ENCODE peak calls at places on chromosomes 13 and 19, in eight cellular contexts. One of them, this sample, is unnamed.

GRCh38 chr13:37869756-37870488 is at the start of gene TRPC4:
- DNase-seq in Panc1: no peak
- DNase-seq in osteoblast: peak; percentile 85
- DNase-seq in left lung: peak; percentile 60
- DNase-seq in body of pancreas: peak; percentile 53
- DNase-seq in ovary: peak; percentile 66
- DNase-seq in BE2C: peak; percentile 30
- DNase-seq in astrocyte of the spinal cord: peak; percentile 74
- DNase-seq in this sample: peak; percentile 46

GRCh38 chr13:97719759-97720158 is 233.7 kb upstream of the IPO5 start:
- DNase-seq in Panc1: no peak
- DNase-seq in osteoblast: no peak
- DNase-seq in left lung: no peak
- DNase-seq in body of pancreas: no peak
- DNase-seq in ovary: no peak
- DNase-seq in BE2C: no peak
- DNase-seq in astrocyte of the spinal cord: no peak
- DNase-seq in this sample: no peak

GRCh38 chr19:14091885-14092462 is 1.4 kb upstream of the SAMD1 start:
- DNase-seq in Panc1: no peak
- DNase-seq in osteoblast: peak; percentile 94
- DNase-seq in left lung: no peak
- DNase-seq in body of pancreas: no peak
- DNase-seq in ovary: no peak
- DNase-seq in BE2C: no peak
- DNase-seq in astrocyte of the spinal cord: no peak
- DNase-seq in this sample: no peak

GRCh38 chr19:30651066-30651465 is 278.9 kb downstream of the ZNF536 start:
- DNase-seq in Panc1: no peak
- DNase-seq in osteoblast: no peak
- DNase-seq in left lung: no peak
- DNase-seq in body of pancreas: peak; percentile 90
- DNase-seq in ovary: no peak
- DNase-seq in BE2C: no peak
- DNase-seq in astrocyte of the spinal cord: no peak
- DNase-seq in this sample: no peak

GRCh38 chr19:41939861-41940442 is 11.7 kb upstream of the ERFL start:
- DNase-seq in Panc1: no peak
- DNase-seq in osteoblast: peak; percentile 93
- DNase-seq in left lung: peak; percentile 84
- DNase-seq in body of pancreas: no peak
- DNase-seq in ovary: no peak
- DNase-seq in BE2C: no peak
- DNase-seq in astrocyte of the spinal cord: no peak
- DNase-seq in this sample: no peak

GRCh38 chr13:100837611-100838010 is 163.0 kb upstream of the TMTC4 start:
- DNase-seq in Panc1: no peak
- DNase-seq in osteoblast: no peak
- DNase-seq in left lung: no peak
- DNase-seq in body of pancreas: no peak
- DNase-seq in ovary: no peak
- DNase-seq in BE2C: no peak
- DNase-seq in astrocyte of the spinal cord: no peak
- DNase-seq in this sample: no peak

GRCh38 chr13:94173312-94173854 is 306.1 kb downstream of the DCT start:
- DNase-seq in Panc1: no peak
- DNase-seq in osteoblast: peak; percentile 41
- DNase-seq in left lung: no peak
- DNase-seq in body of pancreas: no peak
- DNase-seq in ovary: no peak
- DNase-seq in BE2C: no peak
- DNase-seq in astrocyte of the spinal cord: peak; percentile 77
- DNase-seq in this sample: no peak

GRCh38 chr19:3238066-3238561 is 13.7 kb downstream of the CELF5 start:
- DNase-seq in Panc1: no peak
- DNase-seq in osteoblast: peak; percentile 39
- DNase-seq in left lung: no peak
- DNase-seq in body of pancreas: no peak
- DNase-seq in ovary: no peak
- DNase-seq in BE2C: no peak
- DNase-seq in astrocyte of the spinal cord: no peak
- DNase-seq in this sample: no peak

GRCh38 chr19:35741216-35741541 is 1.1 kb downstream of the IGFLR1 start:
- DNase-seq in Panc1: no peak
- DNase-seq in osteoblast: peak; percentile 80
- DNase-seq in left lung: no peak
- DNase-seq in body of pancreas: no peak
- DNase-seq in ovary: no peak
- DNase-seq in BE2C: no peak
- DNase-seq in astrocyte of the spinal cord: no peak
- DNase-seq in this sample: no peak

GRCh38 chr19:35744335-35744687 is 907 bp downstream of the U2AF1L4 start:
- DNase-seq in Panc1: no peak
- DNase-seq in osteoblast: no peak
- DNase-seq in left lung: no peak
- DNase-seq in body of pancreas: no peak
- DNase-seq in ovary: no peak
- DNase-seq in BE2C: no peak
- DNase-seq in astrocyte of the spinal cord: no peak
- DNase-seq in this sample: no peak

GRCh38 chr19:35743640-35744306 is 1.4 kb downstream of the U2AF1L4 start:
- DNase-seq in Panc1: no peak
- DNase-seq in osteoblast: no peak
- DNase-seq in left lung: no peak
- DNase-seq in body of pancreas: no peak
- DNase-seq in ovary: no peak
- DNase-seq in BE2C: no peak
- DNase-seq in astrocyte of the spinal cord: no peak
- DNase-seq in this sample: no peak

GRCh38 chr19:35740423-35741215 is 1.6 kb downstream of the IGFLR1 start:
- DNase-seq in Panc1: peak; percentile 73
- DNase-seq in osteoblast: peak; percentile 100
- DNase-seq in left lung: peak; percentile 99
- DNase-seq in body of pancreas: peak; percentile 99
- DNase-seq in ovary: peak; percentile 98
- DNase-seq in BE2C: peak; percentile 99
- DNase-seq in astrocyte of the spinal cord: peak; percentile 97
- DNase-seq in this sample: peak; percentile 91

DNA sequence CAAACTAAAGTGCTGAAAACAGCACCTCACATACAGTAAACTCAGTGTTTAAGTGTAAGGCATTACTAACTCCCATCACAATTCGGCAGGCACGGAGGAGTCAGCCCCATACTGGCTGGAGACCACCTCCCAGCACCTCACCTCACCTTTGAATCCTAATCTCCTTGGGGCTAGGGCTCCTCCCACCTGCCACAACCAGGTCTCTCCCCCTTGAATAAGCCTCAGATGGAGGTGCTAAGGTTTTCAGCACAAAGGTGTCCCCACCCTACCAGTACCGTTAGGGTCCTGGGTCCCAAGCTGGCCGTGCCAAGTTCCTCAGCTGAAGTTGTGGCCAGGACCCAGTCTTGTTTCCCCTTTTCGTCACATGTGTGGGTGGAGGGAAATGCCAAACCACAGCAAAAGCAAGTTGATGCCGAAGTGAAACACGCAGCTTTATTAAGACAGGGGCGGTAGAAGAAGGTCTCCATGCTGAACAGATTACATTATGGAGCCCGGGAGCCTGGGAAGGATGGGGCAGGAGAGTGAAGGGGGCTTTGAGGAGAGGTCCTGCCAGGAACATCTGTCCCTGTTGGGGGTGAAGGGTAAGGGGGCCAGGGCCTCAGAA is at the start of gene IGFLR1:
- DNase-seq in Panc1: no peak
- DNase-seq in osteoblast: peak; percentile 15
- DNase-seq in left lung: peak; percentile 82
- DNase-seq in body of pancreas: no peak
- DNase-seq in ovary: no peak
- DNase-seq in BE2C: no peak
- DNase-seq in astrocyte of the spinal cord: no peak
- DNase-seq in this sample: no peak
- H3K4me3 ChIP-seq in Panc1: no peak within 1 kb of the TSS
- H3K4me3 ChIP-seq in osteoblast: no peak within 1 kb of the TSS
- H3K4me3 ChIP-seq in left lung: peak within 1 kb of the TSS; percentile 63
- H3K4me3 ChIP-seq in body of pancreas: no peak within 1 kb of the TSS
- H3K4me3 ChIP-seq in ovary: no peak within 1 kb of the TSS
- H3K4me3 ChIP-seq in BE2C: peak within 1 kb of the TSS; percentile 80
- H3K4me3 ChIP-seq in astrocyte of the spinal cord: no peak within 1 kb of the TSS
- H3K4me3 ChIP-seq in this sample: no peak within 1 kb of the TSS

GRCh38 chr19:4653793-4654436 is 14.6 kb downstream of the TNFAIP8L1 start:
- DNase-seq in Panc1: no peak
- DNase-seq in osteoblast: peak; percentile 68
- DNase-seq in left lung: no peak
- DNase-seq in body of pancreas: no peak
- DNase-seq in ovary: no peak
- DNase-seq in BE2C: no peak
- DNase-seq in astrocyte of the spinal cord: no peak
- DNase-seq in this sample: no peak

GRCh38 chr19:4656102-4656501 is 14.0 kb downstream of the MYDGF start:
- DNase-seq in Panc1: no peak
- DNase-seq in osteoblast: peak; percentile 38
- DNase-seq in left lung: no peak
- DNase-seq in body of pancreas: no peak
- DNase-seq in ovary: no peak
- DNase-seq in BE2C: no peak
- DNase-seq in astrocyte of the spinal cord: no peak
- DNase-seq in this sample: no peak

GRCh38 chr19:4657262-4657661 is 12.9 kb downstream of the MYDGF start:
- DNase-seq in Panc1: no peak
- DNase-seq in osteoblast: peak; percentile 45
- DNase-seq in left lung: no peak
- DNase-seq in body of pancreas: no peak
- DNase-seq in ovary: no peak
- DNase-seq in BE2C: no peak
- DNase-seq in astrocyte of the spinal cord: no peak
- DNase-seq in this sample: no peak

GRCh38 chr19:4652075-4652474 is 12.8 kb downstream of the TNFAIP8L1 start:
- DNase-seq in Panc1: no peak
- DNase-seq in osteoblast: peak; percentile 46
- DNase-seq in left lung: no peak
- DNase-seq in body of pancreas: no peak
- DNase-seq in ovary: no peak
- DNase-seq in BE2C: no peak
- DNase-seq in astrocyte of the spinal cord: no peak
- DNase-seq in this sample: no peak

GRCh38 chr19:4654437-4655361 is 15.4 kb downstream of the TNFAIP8L1 start:
- DNase-seq in Panc1: no peak
- DNase-seq in osteoblast: peak; percentile 19
- DNase-seq in left lung: no peak
- DNase-seq in body of pancreas: no peak
- DNase-seq in ovary: no peak
- DNase-seq in BE2C: no peak
- DNase-seq in astrocyte of the spinal cord: no peak
- DNase-seq in this sample: no peak
- TF ChIP-seq CTCF in Panc1: no peak
- TF ChIP-seq CTCF in osteoblast: no peak
- TF ChIP-seq CTCF in left lung: no peak
- TF ChIP-seq CTCF in body of pancreas: no peak
- TF ChIP-seq CTCF in ovary: no peak
- TF ChIP-seq CTCF in BE2C: no peak
- TF ChIP-seq CTCF in astrocyte of the spinal cord: no peak
- TF ChIP-seq CTCF in this sample: no peak

GRCh38 chr13:33472446-33472845 is 186.9 kb upstream of the STARD13 start:
- DNase-seq in Panc1: no peak
- DNase-seq in osteoblast: no peak
- DNase-seq in left lung: no peak
- DNase-seq in body of pancreas: no peak
- DNase-seq in ovary: no peak
- DNase-seq in BE2C: no peak
- DNase-seq in astrocyte of the spinal cord: no peak
- DNase-seq in this sample: no peak

GRCh38 chr13:33467556-33467955 is 182.0 kb upstream of the STARD13 start:
- DNase-seq in Panc1: no peak
- DNase-seq in osteoblast: peak; percentile 22
- DNase-seq in left lung: no peak
- DNase-seq in body of pancreas: no peak
- DNase-seq in ovary: no peak
- DNase-seq in BE2C: no peak
- DNase-seq in astrocyte of the spinal cord: no peak
- DNase-seq in this sample: no peak

GRCh38 chr13:33466262-33466661 is 180.7 kb upstream of the STARD13 start:
- DNase-seq in Panc1: no peak
- DNase-seq in osteoblast: no peak
- DNase-seq in left lung: no peak
- DNase-seq in body of pancreas: no peak
- DNase-seq in ovary: no peak
- DNase-seq in BE2C: no peak
- DNase-seq in astrocyte of the spinal cord: no peak
- DNase-seq in this sample: no peak

DNA sequence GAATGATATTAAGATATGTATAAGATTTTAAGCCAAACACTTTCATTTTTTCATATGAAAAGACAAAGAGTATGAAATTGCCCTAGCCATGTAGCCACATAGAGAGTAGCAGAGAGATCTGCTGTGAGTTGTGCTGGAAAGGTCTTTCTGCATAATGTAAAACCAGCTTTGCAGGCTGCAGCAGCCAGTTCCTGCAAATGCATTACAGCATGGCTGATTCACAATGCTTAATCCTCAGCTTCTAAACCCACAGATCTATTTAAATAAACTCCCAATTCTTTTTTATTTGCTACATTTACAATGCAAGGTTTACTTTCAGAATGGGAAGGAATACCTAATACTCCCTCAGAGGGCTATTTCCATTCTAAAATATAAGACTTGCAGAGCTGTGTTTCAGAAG is 185.6 kb upstream of the STARD13 start:
- DNase-seq in Panc1: no peak
- DNase-seq in osteoblast: no peak
- DNase-seq in left lung: no peak
- DNase-seq in body of pancreas: no peak
- DNase-seq in ovary: no peak
- DNase-seq in BE2C: no peak
- DNase-seq in astrocyte of the spinal cord: no peak
- DNase-seq in this sample: no peak
- H3K4me3 ChIP-seq in Panc1: no peak overlapping the region
- H3K4me3 ChIP-seq in osteoblast: no peak overlapping the region
- H3K4me3 ChIP-seq in left lung: no peak overlapping the region
- H3K4me3 ChIP-seq in body of pancreas: no peak overlapping the region
- H3K4me3 ChIP-seq in ovary: no peak overlapping the region
- H3K4me3 ChIP-seq in BE2C: no peak overlapping the region
- H3K4me3 ChIP-seq in astrocyte of the spinal cord: no peak overlapping the region
- H3K4me3 ChIP-seq in this sample: no peak overlapping the region

GRCh38 chr13:33445024-33445423 is 159.5 kb upstream of the STARD13 start:
- DNase-seq in Panc1: no peak
- DNase-seq in osteoblast: no peak
- DNase-seq in left lung: no peak
- DNase-seq in body of pancreas: no peak
- DNase-seq in ovary: no peak
- DNase-seq in BE2C: no peak
- DNase-seq in astrocyte of the spinal cord: no peak
- DNase-seq in this sample: no peak

GRCh38 chr13:33446821-33447481 is 161.4 kb upstream of the STARD13 start:
- DNase-seq in Panc1: no peak
- DNase-seq in osteoblast: no peak
- DNase-seq in left lung: no peak
- DNase-seq in body of pancreas: peak; percentile 18
- DNase-seq in ovary: no peak
- DNase-seq in BE2C: no peak
- DNase-seq in astrocyte of the spinal cord: no peak
- DNase-seq in this sample: no peak

GRCh38 chr13:33435207-33435606 is 149.7 kb upstream of the STARD13 start:
- DNase-seq in Panc1: no peak
- DNase-seq in osteoblast: no peak
- DNase-seq in left lung: no peak
- DNase-seq in body of pancreas: no peak
- DNase-seq in ovary: no peak
- DNase-seq in BE2C: no peak
- DNase-seq in astrocyte of the spinal cord: no peak
- DNase-seq in this sample: no peak

GRCh38 chr13:33445476-33445875 is 159.9 kb upstream of the STARD13 start:
- DNase-seq in Panc1: no peak
- DNase-seq in osteoblast: no peak
- DNase-seq in left lung: no peak
- DNase-seq in body of pancreas: no peak
- DNase-seq in ovary: no peak
- DNase-seq in BE2C: no peak
- DNase-seq in astrocyte of the spinal cord: no peak
- DNase-seq in this sample: no peak

DNA sequence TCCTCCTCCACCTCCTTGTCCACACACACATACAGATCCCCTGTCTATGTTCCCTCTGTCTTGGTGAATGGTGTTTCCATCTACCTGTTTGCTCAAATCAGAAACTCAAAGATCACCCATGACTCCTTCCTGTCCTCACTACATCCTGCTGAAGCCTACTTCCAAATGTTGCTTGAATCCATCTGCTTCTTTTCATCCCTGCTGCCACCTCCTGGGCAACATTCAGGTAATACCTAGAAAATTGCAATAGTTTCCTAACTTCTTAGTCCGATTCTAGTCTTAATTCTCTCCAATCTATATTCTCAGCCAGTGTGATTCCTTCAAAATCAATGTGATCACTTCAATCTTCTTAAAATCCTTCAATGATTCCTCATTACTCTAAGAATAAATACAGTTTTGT is 155.5 kb upstream of the STARD13 start:
- DNase-seq in Panc1: no peak
- DNase-seq in osteoblast: peak; percentile 71
- DNase-seq in left lung: no peak
- DNase-seq in body of pancreas: peak; percentile 28
- DNase-seq in ovary: no peak
- DNase-seq in BE2C: peak; percentile 23
- DNase-seq in astrocyte of the spinal cord: peak; percentile 31
- DNase-seq in this sample: peak; percentile 27
- TF ChIP-seq CTCF in Panc1: peak; percentile 43
- TF ChIP-seq CTCF in osteoblast: peak; percentile 36
- TF ChIP-seq CTCF in left lung: no peak
- TF ChIP-seq CTCF in body of pancreas: peak; percentile 62
- TF ChIP-seq CTCF in ovary: no peak
- TF ChIP-seq CTCF in BE2C: peak; percentile 51
- TF ChIP-seq CTCF in astrocyte of the spinal cord: peak; percentile 39
- TF ChIP-seq CTCF in this sample: peak; percentile 32

This sample was measured in astrocyte of the cerebellum.